ENCODE peak calls at places on chromosomes 3 and 15, in ten cellular contexts. S is lower lobe of right lung, Z is mucosa of descending colon, W is heart left ventricle, O is transverse colon, J is astrocyte, X is fibroblast of pulmonary artery, A is foreskin fibroblast, G is Caco-2, I is OCI-LY7. P is an unnamed sample.

GRCh38 chr3:156150434-156151066 is 30.2 kb downstream of the KCNAB1 start:
- DNase-seq in S (no peak), J (peak; percentile 43), W (peak; percentile 37), I (peak; percentile 52), Z (peak; percentile 72), X (peak; percentile 86), O (peak; percentile 52), G (no peak), A (peak; percentile 43), P (peak; percentile 56)

GRCh38 chr3:42139740-42140453 is 48.7 kb downstream of the TRAK1 start:
- DNase-seq in I (no peak), O (no peak), W (no peak), Z (no peak), S (no peak), A (no peak), G (no peak), X (no peak), J (no peak), P (no peak)

GRCh38 chr15:75718326-75718725 is 5.7 kb upstream of the CSPG4 start:
- DNase-seq in O (peak; percentile 51), G (no peak), J (peak; percentile 39), I (no peak), W (no peak), Z (no peak), X (peak; percentile 66), A (peak; percentile 77), S (no peak), P (peak; percentile 65)

GRCh38 chr3:52848617-52849016 is 13.8 kb upstream of the MUSTN1 start:
- DNase-seq in X (peak; percentile 63), G (no peak), W (no peak), A (peak; percentile 72), S (no peak), J (peak; percentile 51), Z (no peak), I (no peak), O (no peak), P (peak; percentile 59)

GRCh38 chr15:50262533-50262932 is 3.0 kb downstream of the HDC start:
- DNase-seq in O (peak; percentile 16), G (no peak), Z (no peak), S (no peak), I (no peak), J (no peak), X (no peak), W (no peak), A (no peak), P (no peak)

GRCh38 chr3:155232605-155233004 is 60.9 kb downstream of the STRIT1 start:
- DNase-seq in Z (no peak), S (no peak), X (peak; percentile 95), J (peak; percentile 86), I (peak; percentile 25), A (peak; percentile 97), W (peak; percentile 65), G (no peak), O (peak; percentile 19), P (peak; percentile 87)

GRCh38 chr15:73941449-73941848 is 15.2 kb downstream of the LOXL1 start:
- DNase-seq in Z (no peak), S (peak; percentile 8), O (no peak), J (no peak), A (no peak), W (no peak), X (no peak), G (no peak), I (no peak), P (no peak)

GRCh38 chr15:31828594-31828993 is 201.7 kb upstream of the CHRNA7 start:
- DNase-seq in W (no peak), G (no peak), I (no peak), J (no peak), S (no peak), A (no peak), Z (no peak), O (no peak), X (no peak), P (no peak)

GRCh38 chr3:72990701-72991395 is 5.8 kb upstream of the PPP4R2 start:
- DNase-seq in J (no peak), A (no peak), Z (no peak), I (no peak), W (no peak), S (no peak), X (no peak), G (no peak), O (no peak), P (peak; percentile 43)

GRCh38 chr3:30581982-30582381 is 24.4 kb upstream of the TGFBR2 start:
- DNase-seq in Z (no peak), O (no peak), X (no peak), W (no peak), G (no peak), J (no peak), I (no peak), S (no peak), A (no peak), P (no peak)

GRCh38 chr3:68876112-68876713 is 56.1 kb downstream of the TAFA4 start:
- DNase-seq in X (peak; percentile 83), A (peak; percentile 44), I (peak; percentile 66), Z (peak; percentile 48), J (peak; percentile 35), S (no peak), W (no peak), G (no peak), O (no peak), P (peak; percentile 74)

GRCh38 chr15:63277893-63278505 is 594 bp downstream of the APH1B start:
- DNase-seq in J (no peak), W (no peak), X (no peak), S (no peak), I (no peak), O (no peak), A (no peak), G (peak; percentile 43), Z (peak; percentile 19), P (peak; percentile 26)

GRCh38 chr15:74135041-74135565 is 4.7 kb downstream of the ISLR2 start:
- DNase-seq in G (no peak), X (no peak), S (no peak), J (no peak), W (no peak), I (no peak), A (no peak), O (no peak), Z (no peak), P (no peak)

GRCh38 chr3:37492977-37493471 is 318.6 kb upstream of the LRRFIP2 start:
- DNase-seq in O (no peak), G (no peak), S (no peak), W (no peak), Z (no peak), J (no peak), X (peak; percentile 70), A (peak; percentile 2), I (no peak), P (peak; percentile 18)

GRCh38 chr15:83064859-83065258 is 2.2 kb downstream of the BTBD1 start:
- DNase-seq in Z (no peak), J (no peak), W (no peak), S (no peak), I (no peak), X (peak; percentile 17), O (no peak), G (no peak), A (no peak), P (peak; percentile 53)

GRCh38 chr3:96480881-96481280 is 333.5 kb upstream of the EPHA6 start:
- DNase-seq in S (no peak), W (no peak), X (no peak), J (no peak), Z (no peak), A (no peak), I (no peak), G (no peak), O (no peak), P (no peak)
- H3K4me3 ChIP-seq in S (no peak overlapping the region), W (no peak overlapping the region), X (no peak overlapping the region), J (no peak overlapping the region), Z (no peak overlapping the region), A (no peak overlapping the region), I (no peak overlapping the region), G (no peak overlapping the region), O (no peak overlapping the region), P (no peak overlapping the region)

DNA sequence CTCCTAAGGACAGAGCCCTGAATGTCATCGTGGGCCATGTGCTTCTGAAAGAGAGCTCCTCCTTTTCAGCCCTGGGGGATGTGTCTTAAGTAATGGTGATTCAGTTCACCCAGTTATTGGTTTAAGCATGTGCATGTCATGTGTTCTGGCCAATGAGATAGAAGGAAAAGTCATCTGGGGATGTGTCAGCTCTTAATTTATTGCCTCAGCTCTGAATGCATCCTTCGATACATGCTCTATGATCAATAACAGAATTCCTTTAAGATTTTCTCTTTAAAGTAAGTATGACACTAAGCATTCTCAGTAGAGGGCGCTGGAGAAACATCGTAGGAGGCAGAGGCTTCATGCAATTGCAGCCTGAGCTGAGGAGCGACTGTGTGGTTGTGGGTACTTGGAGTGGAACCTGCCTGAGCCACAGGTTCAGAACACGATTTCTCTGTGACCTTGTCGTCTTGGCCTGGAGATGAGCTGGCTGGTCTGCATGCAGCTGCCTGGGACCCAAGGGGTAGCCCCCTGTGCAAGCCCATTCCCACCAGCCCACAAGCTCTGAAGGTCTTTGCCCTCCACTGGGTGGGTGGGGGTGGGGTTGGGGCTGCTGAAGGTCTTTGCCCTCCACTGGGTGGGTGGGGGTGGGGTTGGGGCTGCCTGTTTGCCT is 69.5 kb downstream of the C3orf38 start:
- DNase-seq in Z (peak; percentile 75), A (peak; percentile 3), X (peak; percentile 77), I (peak; percentile 81), W (peak; percentile 26), G (peak; percentile 57), J (peak; percentile 49), S (no peak), O (peak; percentile 39), P (peak; percentile 70)
- TF ChIP-seq CTCF in Z (no peak), A (peak; percentile 51), X (peak; percentile 74), I (peak; percentile 89), W (peak; percentile 30), G (peak; percentile 35), J (peak; percentile 68), S (peak; percentile 36), O (peak; percentile 52), P (peak; percentile 75)

GRCh38 chr15:29687204-29687768 is 135.0 kb downstream of the TJP1 start:
- DNase-seq in W (no peak), J (no peak), A (no peak), O (peak; percentile 83), X (no peak), S (no peak), G (no peak), I (no peak), Z (peak; percentile 84), P (no peak)
- H3K4me3 ChIP-seq in W (no peak overlapping the region), J (no peak overlapping the region), A (no peak overlapping the region), O (no peak overlapping the region), X (no peak overlapping the region), S (no peak overlapping the region), G (no peak overlapping the region), I (no peak overlapping the region), Z (no peak overlapping the region), P (no peak overlapping the region)

GRCh38 chr15:95377251-95377852 is 953.1 kb upstream of the NR2F2 start:
- DNase-seq in X (no peak), O (no peak), G (no peak), A (no peak), I (no peak), Z (no peak), J (no peak), S (no peak), W (no peak), P (no peak)

GRCh38 chr15:95371664-95372063 is 958.8 kb upstream of the NR2F2 start:
- DNase-seq in O (no peak), G (no peak), S (no peak), A (no peak), I (no peak), Z (no peak), X (no peak), W (no peak), J (peak; percentile 28), P (peak; percentile 57)

DNA sequence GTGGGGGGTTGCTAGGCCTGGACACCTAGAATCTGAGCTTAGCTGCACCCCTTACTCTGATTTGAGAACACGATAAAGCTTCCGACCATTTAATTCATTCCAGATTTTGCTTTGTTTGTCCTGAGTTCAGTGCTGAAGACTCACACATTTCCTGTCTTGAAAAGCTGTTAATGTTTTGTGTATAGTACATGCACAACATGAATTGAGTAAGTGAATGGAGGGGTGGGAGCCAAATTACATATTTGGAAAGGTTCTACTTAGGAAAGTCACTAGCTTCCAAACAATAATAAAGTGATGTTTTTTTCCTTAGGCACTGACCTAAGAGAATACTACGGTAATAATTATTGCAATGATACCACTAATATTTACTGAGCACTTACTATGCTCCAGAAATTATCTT is 955.2 kb upstream of the NR2F2 start:
- DNase-seq in A (no peak), G (no peak), S (no peak), W (no peak), Z (no peak), J (no peak), I (no peak), X (no peak), O (no peak), P (no peak)
- TF ChIP-seq CTCF in A (no peak), G (no peak), S (no peak), W (no peak), Z (no peak), J (no peak), I (no peak), X (no peak), O (no peak), P (no peak)

P was measured in epithelial cell of esophagus.